ENCODE peak calls at places on chromosomes 2 and 18, in eight cellular contexts. V is D341Med; D is HT1080; F is AG10803; I is H9; A is pancreas; S is activated naive CD4-positive, alpha-beta T cell treated with Interleukin-2 at 50 U/mL for 16 hours; J is anterior cingulate cortex. K is an unnamed sample.

GRCh38 chr2:219870023-219870422 is 242.6 kb downstream of the SLC4A3 start:
- DNase-seq in F (no peak), D (peak), S (no peak), J (no peak), I (no peak), A (no peak), V (no peak), K (peak)

GRCh38 chr2:220936641-220937197 is 635.4 kb downstream of the EPHA4 start:
- DNase-seq in A (no peak), S (no peak), J (no peak), D (no peak), V (no peak), I (no peak), F (no peak), K (no peak)

GRCh38 chr2:172095146-172095904 is 7.4 kb downstream of the DLX2 start:
- DNase-seq in S (peak), F (peak), I (peak), J (no peak), D (peak), A (no peak), V (peak), K (peak)

GRCh38 chr2:122236152-122236892 is 480.9 kb downstream of the TSN start:
- DNase-seq in A (no peak), J (no peak), I (no peak), V (no peak), F (peak), S (no peak), D (peak), K (no peak)

GRCh38 chr18:21663615-21664014 is 41.0 kb downstream of the ABHD3 start:
- DNase-seq in V (no peak), J (no peak), A (no peak), D (no peak), S (no peak), I (no peak), F (no peak), K (no peak)

GRCh38 chr2:136238214-136238551 is 120.2 kb upstream of the CXCR4 start:
- DNase-seq in I (no peak), V (no peak), D (peak), S (peak), F (peak), J (no peak), A (no peak), K (peak)

GRCh38 chr18:12766986-12767433 is 64.2 kb downstream of the PSMG2 start:
- DNase-seq in S (no peak), J (no peak), D (no peak), A (no peak), I (peak), F (no peak), V (no peak), K (no peak)

GRCh38 chr2:88627856-88628568 is 748 bp upstream of the EIF2AK3 start:
- DNase-seq in V (peak), I (peak), A (peak), S (peak), D (no peak), F (peak), J (no peak), K (peak)

GRCh38 chr2:17971531-17971930 is 93.1 kb downstream of the KCNS3 start:
- DNase-seq in I (no peak), J (no peak), D (no peak), S (no peak), V (no peak), F (no peak), A (no peak), K (no peak)

GRCh38 chr2:85234879-85235278 is 92.9 kb downstream of the TGOLN2 start:
- DNase-seq in S (no peak), D (no peak), J (no peak), I (no peak), V (no peak), A (no peak), F (no peak), K (no peak)

GRCh38 chr2:14720319-14720718 is 87.8 kb downstream of the LRATD1 start:
- DNase-seq in F (no peak), J (no peak), V (no peak), I (no peak), S (no peak), A (no peak), D (peak), K (peak)

GRCh38 chr2:45849491-45850283 is 198.2 kb downstream of the PRKCE start:
- DNase-seq in I (no peak), S (no peak), A (no peak), F (peak), J (no peak), D (peak), V (no peak), K (no peak)

GRCh38 chr2:11876889-11877288 is 130.5 kb downstream of the LPIN1 start:
- DNase-seq in V (no peak), D (no peak), I (no peak), A (no peak), S (no peak), J (no peak), F (no peak), K (no peak)

GRCh38 chr2:231662811-231663457 is 45.4 kb upstream of the PTMA start:
- DNase-seq in D (no peak), V (no peak), J (no peak), F (no peak), A (no peak), S (no peak), I (no peak), K (no peak)

GRCh38 chr18:48667276-48668254 is 128.7 kb downstream of the CTIF start:
- DNase-seq in S (no peak), F (no peak), I (peak), J (no peak), D (peak), V (peak), A (peak), K (peak)

GRCh38 chr2:240446618-240447175 is 11.2 kb downstream of the GPC1 start:
- DNase-seq in V (no peak), A (no peak), F (no peak), S (no peak), D (no peak), J (no peak), I (no peak), K (no peak)

K was measured in A172.